ENCODE peak calls at places on chromosomes 13 and 19, in ten cellular contexts. Q is T-helper 17 cell; W is NCI-H1105; T is GM19239; Z is stimulated activated CD4-positive, alpha-beta T cell treated with anti-CD3 and anti-CD28 coated beads, TNF-alpha, amount 100 ng/mL, for 24 hours; H is SJSA1; D is activated CD4-positive, alpha-beta T cell treated with anti-CD3 and anti-CD28 coated beads, Interleukin-2, amount 50 U/mL, for 48 hours; U is anterior cingulate cortex; A is activated T-cell treated with anti-CD3 and anti-CD28 coated beads for 4 hours; K is hepatic stellate cell. F is an unnamed sample.

GRCh38 chr19:18368504-18369222 is 17.3 kb upstream of the GDF15 start:
- DNase-seq in Q (no peak), W (no peak), T (no peak), Z (no peak), H (no peak), D (no peak), U (no peak), A (no peak), K (no peak), F (no peak)

GRCh38 chr19:43438291-43439162 is 23.8 kb downstream of the TEX101 start:
- DNase-seq in Q (no peak), W (no peak), T (no peak), Z (no peak), H (no peak), D (no peak), U (no peak), A (no peak), K (peak), F (no peak)

GRCh38 chr19:45827459-45828093 is 12.5 kb upstream of the RSPH6A start:
- DNase-seq in Q (no peak), W (no peak), T (no peak), Z (no peak), H (no peak), D (no peak), U (no peak), A (no peak), K (no peak), F (no peak)

GRCh38 chr19:2556221-2557092 is 80.5 kb downstream of the GADD45B start:
- DNase-seq in Q (no peak), W (no peak), T (no peak), Z (no peak), H (no peak), D (no peak), U (no peak), A (no peak), K (no peak), F (no peak)

GRCh38 chr19:56134655-56134922 is 6.5 kb upstream of the ZNF444 start:
- DNase-seq in Q (no peak), W (no peak), T (no peak), Z (no peak), H (no peak), D (no peak), U (no peak), A (no peak), K (no peak), F (no peak)

GRCh38 chr13:77563110-77563509 is 27.6 kb downstream of the SCEL start:
- DNase-seq in Q (no peak), W (no peak), T (no peak), Z (no peak), H (no peak), D (no peak), U (no peak), A (no peak), K (no peak), F (no peak)

GRCh38 chr19:35633727-35634440 is 5.0 kb downstream of the RBM42 start:
- DNase-seq in Q (no peak), W (no peak), T (no peak), Z (no peak), H (no peak), D (no peak), U (no peak), A (no peak), K (no peak), F (no peak)

GRCh38 chr13:50684366-50684765 is 159.1 kb downstream of the DLEU7 start:
- DNase-seq in Q (no peak), W (no peak), T (no peak), Z (no peak), H (no peak), D (no peak), U (peak), A (no peak), K (no peak), F (no peak)

GRCh38 chr19:15787611-15788155 is at the start of gene OR10H5:
- DNase-seq in Q (no peak), W (no peak), T (no peak), Z (no peak), H (no peak), D (no peak), U (no peak), A (no peak), K (no peak), F (no peak)